ENCODE peak calls at places on chromosomes 3 and 15, in seven cellular contexts. A is stimulated activated CD4-positive, alpha-beta T cell treated with anti-CD3 and anti-CD28 coated beads, Interleukin-15, amount 100 ng/mL, for 24 hours; H is caudate nucleus; P is NCI-H1694 treated with DMSO at 0.1 percent for 48 hours; R is left lobe of liver; N is NCI-H2029; Z is NCI-H446. X is an unnamed sample.

GRCh38 chr15:64232400-64232799 is 69.6 kb upstream of the PPIB start:
- DNase-seq in P (no peak), R (no peak), H (no peak), N (no peak), A (no peak), Z (no peak), X (no peak)

GRCh38 chr3:9769426-9770275 is at the start of gene CAMK1:
- DNase-seq in A (peak), P (peak), Z (peak), N (peak), H (peak), R (peak), X (no peak)

GRCh38 chr3:134476977-134477376 is 8.8 kb downstream of the ANAPC13 start:
- DNase-seq in H (no peak), P (no peak), A (no peak), Z (no peak), R (no peak), N (no peak), X (no peak)

GRCh38 chr3:45055032-45055410 is 28.9 kb downstream of the CLEC3B start:
- DNase-seq in P (no peak), Z (no peak), H (no peak), N (no peak), R (no peak), A (no peak), X (no peak)

GRCh38 chr3:39146611-39147373 is 6.6 kb downstream of the CSRNP1 start:
- DNase-seq in Z (peak), P (peak), H (no peak), R (peak), A (peak), N (peak), X (peak)

GRCh38 chr15:89772933-89773583 is 3.1 kb upstream of the MESP2 start:
- DNase-seq in Z (no peak), H (no peak), N (no peak), R (no peak), A (no peak), P (no peak), X (no peak)

GRCh38 chr3:176757440-176757839 is 439.8 kb downstream of the TBL1XR1 start:
- DNase-seq in R (no peak), N (no peak), H (no peak), Z (no peak), A (no peak), P (no peak), X (no peak)

GRCh38 chr15:38128389-38128788 is 124.2 kb upstream of the SPRED1 start:
- DNase-seq in H (no peak), Z (no peak), A (no peak), R (no peak), P (no peak), N (no peak), X (no peak)

GRCh38 chr3:58177747-58178527 is 32.8 kb downstream of the DNASE1L3 start:
- DNase-seq in A (peak), Z (peak), N (peak), H (peak), P (peak), R (peak), X (no peak)

GRCh38 chr3:16906679-16907078 is 21.9 kb downstream of the PLCL2 start:
- DNase-seq in N (peak), H (no peak), P (no peak), Z (peak), A (no peak), R (no peak), X (peak)

GRCh38 chr3:57556459-57557087 is 499 bp downstream of the PDE12 start:
- DNase-seq in R (no peak), Z (no peak), P (no peak), A (peak), N (peak), H (no peak), X (no peak)

GRCh38 chr3:18047052-18047451 is 304.6 kb upstream of the TBC1D5 start:
- DNase-seq in P (no peak), Z (no peak), R (no peak), H (no peak), A (no peak), N (no peak), X (no peak)

GRCh38 chr3:32004111-32004790 is 22.7 kb downstream of the ZNF860 start:
- DNase-seq in R (no peak), H (no peak), P (no peak), Z (no peak), A (no peak), N (no peak), X (peak)

GRCh38 chr15:43519207-43519606 is 1.8 kb downstream of the MAP1A start:
- DNase-seq in A (no peak), P (no peak), R (no peak), H (peak), N (no peak), Z (no peak), X (no peak)

GRCh38 chr15:63291507-63291906 is 14.1 kb downstream of the APH1B start:
- DNase-seq in P (no peak), R (no peak), H (no peak), A (no peak), Z (no peak), N (no peak), X (no peak)

GRCh38 chr3:22383285-22383684 is 632.3 kb upstream of the ZNF385D start:
- DNase-seq in N (no peak), P (no peak), Z (no peak), R (no peak), H (no peak), A (no peak), X (no peak)

GRCh38 chr3:73365756-73366397 is 258.9 kb downstream of the PDZRN3 start:
- DNase-seq in H (peak), Z (peak), P (no peak), A (no peak), N (no peak), R (no peak), X (no peak)

GRCh38 chr15:48627260-48627969 is 18.1 kb downstream of the FBN1 start:
- DNase-seq in N (no peak), Z (no peak), A (no peak), R (no peak), P (no peak), H (no peak), X (no peak)

GRCh38 chr3:46910166-46910760 is 32.7 kb downstream of the PTH1R start:
- DNase-seq in N (no peak), Z (no peak), A (no peak), H (no peak), R (no peak), P (no peak), X (no peak)